ENCODE peak calls at places on chromosomes 4 and X, in four cellular contexts. Y, K, C and Z are unnamed samples.

GRCh38 chrX:139094671-139095592 is 383.4 kb upstream of the FGF13 start:
- DNase-seq in C (no peak), K (no peak), Y (no peak), Z (no peak)

GRCh38 chr4:11590132-11590531 is 161.4 kb upstream of the HS3ST1 start:
- DNase-seq in C (no peak), Y (no peak), K (no peak), Z (no peak)

GRCh38 chrX:42680651-42681050 is 97.3 kb downstream of the PPP1R2C start:
- DNase-seq in K (no peak), C (no peak), Y (no peak), Z (no peak)

GRCh38 chr4:6542951-6543350 is 32.0 kb upstream of the MAN2B2 start:
- DNase-seq in Y (no peak), C (no peak), K (no peak), Z (peak; percentile 92)

GRCh38 chrX:1587161-1587560 is 4.2 kb upstream of the AKAP17A start:
- DNase-seq in C (no peak), Y (no peak), K (no peak), Z (no peak)

GRCh38 chrX:102517331-102517730 is 792 bp upstream of the TMSB15A start:
- DNase-seq in Y (no peak), K (no peak), C (no peak), Z (no peak)

GRCh38 chr4:169102011-169102410 is 92.0 kb upstream of the CBR4 start:
- DNase-seq in C (no peak), Y (no peak), K (no peak), Z (peak; percentile 37)

GRCh38 chr4:107863850-107864371 is 39.2 kb downstream of the SGMS2 start:
- DNase-seq in K (no peak), C (no peak), Y (no peak), Z (no peak)

GRCh38 chr4:7753271-7753670 is 186.4 kb downstream of the AFAP1 start:
- DNase-seq in K (no peak), C (no peak), Y (no peak), Z (no peak)

GRCh38 chr4:14254806-14255445 is 627.4 kb upstream of the BOD1L1 start:
- DNase-seq in C (no peak), K (no peak), Y (no peak), Z (no peak)

GRCh38 chr4:152778656-152779512 is 646 bp downstream of the TIGD4 start:
- DNase-seq in C (no peak), Y (peak; percentile 86), K (no peak), Z (peak; percentile 53)

GRCh38 chr4:26813698-26814097 is 46.9 kb upstream of the STIM2 start:
- DNase-seq in C (no peak), Y (no peak), K (peak; percentile 20), Z (no peak)

GRCh38 chr4:36779601-36780000 is 464.9 kb upstream of the NWD2 start:
- DNase-seq in K (no peak), Y (no peak), C (no peak), Z (no peak)

GRCh38 chr4:113905301-113905700 is 74.1 kb downstream of the ARSJ start:
- DNase-seq in C (no peak), Y (no peak), K (no peak), Z (no peak)

GRCh38 chr4:147824316-147824715 is 92.4 kb downstream of the ARHGAP10 start:
- DNase-seq in Y (no peak), K (no peak), C (no peak), Z (no peak)

GRCh38 chrX:139538907-139539593 is 8.5 kb downstream of the F9 start:
- DNase-seq in K (no peak), C (no peak), Y (no peak), Z (no peak)

GRCh38 chrX:79287724-79288123 is 79.4 kb downstream of the ITM2A start:
- DNase-seq in C (no peak), K (no peak), Y (no peak), Z (no peak)

GRCh38 chr4:42654606-42655005 is 2.3 kb downstream of the ATP8A1 start:
- DNase-seq in K (peak; percentile 34), Y (no peak), C (no peak), Z (no peak)

GRCh38 chr4:90184560-90184959 is 57.4 kb downstream of the CCSER1 start:
- DNase-seq in K (no peak), C (no peak), Y (no peak), Z (no peak)

GRCh38 chr4:152357206-152357605 is 178.7 kb downstream of the FBXW7 start:
- DNase-seq in Y (no peak), K (no peak), C (no peak), Z (no peak)

GRCh38 chr4:89249716-89250361 is 57.8 kb downstream of the GPRIN3 start:
- DNase-seq in Y (peak; percentile 18), C (no peak), K (no peak), Z (peak; percentile 37)

GRCh38 chrX:139201924-139202323 is 328.6 kb upstream of the F9 start:
- DNase-seq in Y (no peak), K (no peak), C (no peak), Z (no peak)

GRCh38 chr4:16270654-16271328 is 44.5 kb upstream of the TAPT1 start:
- DNase-seq in C (no peak), Y (no peak), K (no peak), Z (no peak)

GRCh38 chr4:73731968-73732610 is 8.3 kb upstream of the CXCL8 start:
- DNase-seq in C (no peak), K (no peak), Y (no peak), Z (no peak)

GRCh38 chrX:133660356-133660755 is 245.1 kb upstream of the GPC4 start:
- DNase-seq in Y (no peak), K (no peak), C (no peak), Z (no peak)

GRCh38 chr4:67556426-67556825 is 2.1 kb upstream of the STAP1 start:
- DNase-seq in Y (no peak), C (no peak), K (no peak), Z (no peak)

GRCh38 chr4:67555447-67555846 is 3.1 kb upstream of the STAP1 start:
- DNase-seq in Y (no peak), C (no peak), K (no peak), Z (no peak)

DNA sequence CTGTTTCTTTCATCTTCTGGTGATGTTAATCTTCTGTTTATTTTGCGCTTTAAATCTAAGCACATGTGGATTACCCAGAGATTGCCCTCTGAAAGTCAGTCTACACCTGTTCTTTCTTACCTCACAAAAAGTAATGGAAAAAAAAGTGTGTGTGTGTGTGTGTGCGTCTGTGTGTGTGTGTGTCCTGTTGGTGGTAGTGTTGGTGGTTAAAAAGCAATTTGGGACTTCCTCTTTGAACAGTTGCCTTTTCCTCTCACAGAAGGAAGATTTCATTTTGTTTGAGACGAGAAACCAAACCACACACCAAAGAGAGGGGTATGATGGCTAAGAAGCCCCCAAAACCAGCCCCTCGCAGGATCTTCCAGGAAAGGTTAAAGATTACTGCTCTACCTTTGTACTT is at the start of gene STAP1:
- DNase-seq in Y (no peak), K (no peak), C (no peak), Z (no peak)
- H3K4me3 ChIP-seq in Y (no peak within 1 kb of the TSS), K (no peak within 1 kb of the TSS), C (no peak within 1 kb of the TSS), Z (no peak within 1 kb of the TSS)

GRCh38 chrX:13734278-13735172 is at the start of the genes OFD1 and TRAPPC2:
- DNase-seq in K (peak; percentile 94), C (peak; percentile 76), Y (peak; percentile 92), Z (peak; percentile 97)

GRCh38 chrX:13733506-13733905 is 914 bp downstream of the TRAPPC2 start:
- DNase-seq in C (no peak), K (no peak), Y (no peak), Z (no peak)

DNA sequence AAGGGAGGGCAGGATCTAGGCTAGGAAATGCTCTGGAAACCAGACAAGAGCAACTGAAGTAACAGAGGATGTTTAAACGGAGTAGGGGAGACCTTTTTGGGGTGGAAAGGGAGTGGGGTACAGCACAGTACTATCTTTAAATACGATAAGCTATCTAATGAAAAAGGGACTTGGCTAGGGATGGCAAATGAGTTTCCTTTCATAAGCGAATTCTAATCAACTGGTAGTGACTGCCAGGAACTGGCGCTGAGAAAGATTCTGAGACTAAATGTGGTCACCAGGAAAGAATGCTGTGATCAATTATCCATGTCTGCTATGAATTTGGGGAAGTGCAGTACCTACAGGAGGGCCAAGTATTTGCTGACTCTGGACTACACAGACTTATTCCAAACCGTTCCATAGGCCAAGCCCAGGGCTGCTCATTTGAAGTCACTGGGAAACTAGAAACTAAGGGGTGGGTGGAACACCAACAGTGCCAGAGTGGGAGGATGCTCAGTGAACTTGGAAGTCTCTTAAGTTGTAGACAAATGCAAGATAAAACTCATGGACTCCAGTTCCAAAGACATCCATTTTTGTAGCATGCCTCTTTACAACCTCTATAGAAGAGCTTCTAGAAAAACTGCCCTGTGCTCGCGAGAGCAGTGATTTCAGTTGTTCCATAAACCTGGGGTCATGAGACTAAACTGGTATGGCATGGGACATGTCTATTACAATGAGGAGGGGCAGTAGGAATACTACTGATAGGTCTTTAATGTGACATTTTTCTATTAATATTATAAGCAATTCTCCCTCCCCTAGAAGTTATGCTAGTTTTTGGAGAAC is 2.0 kb downstream of the TRAPPC2 start:
- DNase-seq in C (no peak), K (no peak), Y (no peak), Z (no peak)
- H3K4me3 ChIP-seq in C (no peak overlapping the region), K (no peak overlapping the region), Y (no peak overlapping the region), Z (no peak overlapping the region)

GRCh38 chrX:63979480-63979879 is 194.5 kb upstream of the ARHGEF9 start:
- DNase-seq in C (no peak), K (no peak), Y (no peak), Z (no peak)
- H3K4me3 ChIP-seq in C (no peak overlapping the region), K (no peak overlapping the region), Y (no peak overlapping the region), Z (no peak overlapping the region)

GRCh38 chrX:87728024-87728423 is 210.4 kb downstream of the KLHL4 start:
- DNase-seq in C (no peak), Y (peak; percentile 6), K (no peak), Z (no peak)
- H3K4me3 ChIP-seq in C (no peak overlapping the region), Y (no peak overlapping the region), K (no peak overlapping the region), Z (no peak overlapping the region)

DNA sequence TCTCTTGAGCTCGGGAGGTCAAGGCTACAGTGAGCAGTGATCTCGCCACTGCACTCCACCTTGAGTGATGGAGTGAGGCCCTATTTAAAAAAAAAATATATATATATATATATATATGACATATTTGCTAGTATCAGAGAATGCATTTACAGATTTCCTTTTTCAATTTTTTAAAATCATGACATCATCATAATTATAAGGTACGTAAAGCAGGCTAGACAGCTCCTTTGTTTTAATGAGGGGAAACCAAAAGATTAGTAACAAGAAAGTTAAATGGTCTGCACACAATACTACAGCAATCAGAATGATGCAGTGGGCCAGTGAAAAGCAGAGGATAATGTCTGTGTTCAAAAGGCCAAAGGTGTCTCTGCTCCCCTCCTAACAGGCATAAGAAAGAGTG is 43.0 kb downstream of the LAS1L start:
- DNase-seq in Y (no peak), K (no peak), C (no peak), Z (no peak)
- H3K4me3 ChIP-seq in Y (no peak overlapping the region), K (no peak overlapping the region), C (no peak overlapping the region), Z (no peak overlapping the region)

GRCh38 chrX:87517571-87518141 is at the start of gene KLHL4:
- DNase-seq in Y (no peak), K (peak; percentile 56), C (no peak), Z (peak; percentile 22)
- H3K4me3 ChIP-seq in Y (no peak within 1 kb of the TSS), K (peak within 1 kb of the TSS; percentile 29), C (peak within 1 kb of the TSS; percentile 78), Z (no peak within 1 kb of the TSS)